ENCODE peak calls at places on chromosomes 1 and 21, in four cellular contexts. E is cardiac fibroblast, I is GM06990, X is progenitor cell of endocrine pancreas. D is an unnamed sample.
A peak's percentile ranks its signal among the peaks of the same experiment; 100 is the strongest.

GRCh38 chr21:32702702-32703101 is 25.1 kb downstream of the SYNJ1 start:
- DNase-seq in E (peak; percentile 70), I (no peak), X (no peak), D (peak; percentile 22)

GRCh38 chr1:219160942-219161341 is 12.7 kb upstream of the LYPLAL1 start:
- DNase-seq in E (peak; percentile 25), I (no peak), X (no peak), D (no peak)

GRCh38 chr1:67427947-67428346 is 2.3 kb downstream of the SERBP1 start:
- DNase-seq in E (no peak), I (no peak), X (no peak), D (peak; percentile 18)

GRCh38 chr1:60547821-60548220 is 474.3 kb upstream of the C1orf87 start:
- DNase-seq in E (peak; percentile 8), I (no peak), X (no peak), D (no peak)

GRCh38 chr1:197173571-197174482 is 27.4 kb upstream of the ASPM start:
- DNase-seq in E (peak; percentile 70), I (no peak), X (no peak), D (no peak)

GRCh38 chr1:162823771-162824525 is 33.4 kb downstream of the HSD17B7 start:
- DNase-seq in E (no peak), I (no peak), X (no peak), D (no peak)

GRCh38 chr1:201450721-201451291 is 18.2 kb downstream of the PHLDA3 start:
- DNase-seq in E (peak; percentile 94), I (peak; percentile 28), X (no peak), D (no peak)

GRCh38 chr1:100479620-100480338 is 58.2 kb upstream of the GPR88 start:
- DNase-seq in E (no peak), I (no peak), X (no peak), D (no peak)

GRCh38 chr1:89962024-89962741 is 32.7 kb upstream of the ZNF326 start:
- DNase-seq in E (peak; percentile 68), I (no peak), X (no peak), D (no peak)

GRCh38 chr1:3195480-3195815 is 126.4 kb downstream of the PRDM16 start:
- DNase-seq in E (no peak), I (no peak), X (no peak), D (no peak)

GRCh38 chr1:164240081-164240480 is 318.9 kb upstream of the PBX1 start:
- DNase-seq in E (peak; percentile 12), I (no peak), X (no peak), D (peak; percentile 52)

GRCh38 chr1:64956733-64957441 is 9.5 kb downstream of the JAK1 start:
- DNase-seq in E (no peak), I (peak; percentile 66), X (no peak), D (no peak)

GRCh38 chr1:998051-998821 is 1.7 kb downstream of the HES4 start:
- DNase-seq in E (no peak), I (no peak), X (peak; percentile 44), D (no peak)
- TF ChIP-seq CTCF in E (no peak), I (no peak), X (no peak), D (no peak)

DNA sequence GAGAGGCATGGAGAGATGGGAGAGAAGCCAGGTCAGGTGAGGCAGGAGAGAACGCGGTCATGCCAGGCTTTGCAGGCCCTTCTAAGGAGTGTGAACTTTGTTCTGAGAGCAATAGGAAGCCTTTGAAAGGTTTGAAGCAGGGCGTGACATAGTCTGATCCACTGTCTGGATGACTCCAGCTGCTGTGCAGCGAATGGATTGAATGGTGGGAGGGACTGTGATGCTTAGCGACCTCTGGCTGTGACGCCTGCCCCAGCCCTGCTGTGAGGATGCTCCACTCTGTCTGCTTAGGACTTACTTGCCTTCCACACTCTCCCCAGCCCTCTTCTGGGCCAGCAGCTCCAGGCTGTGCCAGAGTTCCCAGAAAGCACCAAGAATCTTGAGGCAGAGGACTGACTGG is 41.8 kb upstream of the POU3F1 start:
- DNase-seq in E (no peak), I (no peak), X (no peak), D (no peak)
- TF ChIP-seq CTCF in E (no peak), I (no peak), X (no peak), D (no peak)

GRCh38 chr1:154145986-154146385 is 8.9 kb downstream of the NUP210L start:
- DNase-seq in E (no peak), I (no peak), X (no peak), D (peak; percentile 26)
- TF ChIP-seq CTCF in E (peak; percentile 47), I (peak; percentile 35), X (peak; percentile 50), D (no peak)

GRCh38 chr1:189619682-189620332 is 857.9 kb downstream of the BRINP3 start:
- DNase-seq in E (peak; percentile 72), I (no peak), X (no peak), D (peak; percentile 100)
- TF ChIP-seq CTCF in E (no peak), I (no peak), X (no peak), D (peak; percentile 32)

GRCh38 chr1:33430751-33431593 is at the start of gene PHC2:
- DNase-seq in E (peak; percentile 96), I (peak; percentile 89), X (peak; percentile 97), D (peak; percentile 97)
- TF ChIP-seq CTCF in E (peak; percentile 13), I (no peak), X (peak; percentile 29), D (no peak)

GRCh38 chr1:156455362-156455761 is 45.2 kb downstream of the MEF2D start:
- DNase-seq in E (no peak), I (no peak), X (no peak), D (no peak)

GRCh38 chr1:156452863-156453262 is 47.7 kb downstream of the MEF2D start:
- DNase-seq in E (no peak), I (no peak), X (no peak), D (no peak)

GRCh38 chr1:156460525-156460924 is 40.0 kb downstream of the MEF2D start:
- DNase-seq in E (no peak), I (no peak), X (no peak), D (no peak)

GRCh38 chr1:156458181-156458503 is 42.4 kb downstream of the MEF2D start:
- DNase-seq in E (no peak), I (no peak), X (no peak), D (peak; percentile 38)

DNA sequence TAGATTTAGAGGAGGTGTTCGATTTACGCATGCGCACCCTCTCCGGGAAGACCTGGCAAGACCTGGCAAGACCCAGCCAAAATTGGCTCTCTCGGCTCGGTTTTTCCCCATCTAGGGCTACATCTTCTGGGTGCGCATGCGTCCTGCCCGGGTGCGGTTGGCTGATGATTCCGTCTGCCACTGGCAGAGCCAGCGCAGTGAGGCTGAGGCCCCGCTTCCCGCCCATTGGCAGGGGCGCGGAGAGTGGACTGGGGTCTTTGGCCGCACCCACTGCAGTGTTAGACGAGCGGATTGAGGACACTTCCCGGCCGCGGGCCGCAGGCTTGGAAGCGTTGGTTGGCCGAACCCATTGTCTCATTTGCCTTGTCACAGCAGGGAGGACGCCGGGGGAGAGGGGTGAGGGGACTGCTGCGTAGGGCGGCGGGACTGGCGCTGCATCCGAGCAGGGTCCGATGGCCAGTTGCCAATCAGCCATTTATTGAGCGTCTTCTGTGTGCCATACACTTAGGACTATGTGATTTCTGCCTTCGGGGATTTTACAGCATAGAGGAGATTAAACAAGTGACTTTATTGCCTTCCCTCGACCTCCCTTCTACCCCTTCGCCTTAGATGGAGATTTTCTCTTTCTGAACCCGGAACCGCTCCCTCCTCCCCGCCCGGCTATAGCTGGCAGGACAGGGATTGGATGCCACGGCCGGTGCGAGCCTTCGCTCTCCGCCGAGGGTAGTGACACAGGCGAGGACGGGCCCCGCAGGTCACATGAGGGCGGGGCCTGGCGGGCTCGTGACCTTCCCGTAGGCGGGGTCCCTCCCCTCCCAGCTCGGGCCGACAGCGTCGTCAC is 43.7 kb downstream of the MEF2D start:
- DNase-seq in E (peak; percentile 99), I (peak; percentile 96), X (peak; percentile 86), D (peak; percentile 100)
- TF ChIP-seq CTCF in E (no peak), I (no peak), X (no peak), D (no peak)

DNA sequence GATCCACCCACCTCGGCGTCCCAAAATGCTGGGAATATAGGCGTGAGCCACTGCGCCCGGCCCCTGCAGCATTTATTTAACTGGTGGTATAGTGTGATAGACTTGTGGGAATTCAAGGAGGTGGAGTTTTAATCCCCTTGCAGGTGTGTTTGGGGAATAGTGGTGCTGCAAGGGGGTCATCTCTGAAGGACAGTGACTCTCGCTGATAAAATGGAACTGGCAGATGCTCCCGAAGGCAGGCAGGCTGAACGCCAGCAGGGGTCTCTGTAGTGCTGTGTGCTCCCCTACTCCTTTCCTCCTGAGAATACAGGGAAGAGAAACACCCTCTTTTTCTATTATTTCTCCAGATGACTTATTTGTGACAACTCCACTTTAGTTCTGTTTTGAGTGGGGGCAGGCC is 4.0 kb downstream of the OSCP1 start:
- DNase-seq in E (no peak), I (no peak), X (no peak), D (no peak)
- TF ChIP-seq CTCF in E (peak; percentile 4), I (peak; percentile 46), X (peak; percentile 38), D (no peak)

GRCh38 chr1:42456754-42457089 is 379 bp downstream of the PPCS start:
- DNase-seq in E (peak; percentile 68), I (no peak), X (no peak), D (peak; percentile 58)

GRCh38 chr1:42454409-42454808 is 1.4 kb downstream of the ZMYND12 start:
- DNase-seq in E (no peak), I (no peak), X (no peak), D (no peak)

GRCh38 chr1:42453386-42453785 is 2.4 kb downstream of the ZMYND12 start:
- DNase-seq in E (no peak), I (no peak), X (no peak), D (no peak)

DNA sequence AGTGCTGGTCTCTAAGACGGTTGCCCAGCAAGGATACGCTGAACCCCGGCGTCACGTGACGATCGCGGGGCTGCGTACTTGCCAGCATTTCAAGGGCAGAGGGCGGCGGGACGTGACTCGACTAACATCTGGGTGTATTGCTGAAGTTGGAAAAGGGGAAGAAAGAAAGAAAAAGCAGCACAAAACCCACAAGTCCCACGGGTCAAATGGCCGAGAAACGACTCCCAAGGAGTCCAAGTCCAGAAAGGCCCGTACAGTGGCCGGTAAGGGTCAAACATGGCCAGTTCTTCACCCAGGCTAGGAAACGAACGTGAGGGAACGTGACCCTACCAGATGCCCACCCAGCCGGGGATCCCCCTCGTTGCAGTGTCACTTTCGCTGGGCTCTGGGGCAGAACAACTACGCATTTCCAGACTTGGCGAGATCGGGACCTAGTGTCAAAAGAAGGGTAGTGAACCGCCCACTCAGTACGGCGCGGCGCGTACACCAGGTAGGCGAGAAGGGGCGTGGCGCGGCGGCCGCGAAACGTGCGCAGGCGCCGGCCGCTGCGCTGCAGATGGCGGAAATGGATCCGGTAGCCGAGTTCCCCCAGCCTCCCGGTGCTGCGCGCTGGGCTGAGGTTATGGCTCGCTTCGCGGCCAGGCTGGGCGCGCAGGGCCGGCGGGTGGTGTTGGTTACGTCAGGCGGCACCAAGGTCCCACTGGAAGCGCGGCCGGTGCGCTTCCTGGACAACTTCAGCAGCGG is at the start of the genes PPCS and ZMYND12:
- DNase-seq in E (peak; percentile 91), I (peak; percentile 95), X (peak; percentile 64), D (peak; percentile 84)
- TF ChIP-seq CTCF in E (no peak), I (no peak), X (no peak), D (no peak)

DNA sequence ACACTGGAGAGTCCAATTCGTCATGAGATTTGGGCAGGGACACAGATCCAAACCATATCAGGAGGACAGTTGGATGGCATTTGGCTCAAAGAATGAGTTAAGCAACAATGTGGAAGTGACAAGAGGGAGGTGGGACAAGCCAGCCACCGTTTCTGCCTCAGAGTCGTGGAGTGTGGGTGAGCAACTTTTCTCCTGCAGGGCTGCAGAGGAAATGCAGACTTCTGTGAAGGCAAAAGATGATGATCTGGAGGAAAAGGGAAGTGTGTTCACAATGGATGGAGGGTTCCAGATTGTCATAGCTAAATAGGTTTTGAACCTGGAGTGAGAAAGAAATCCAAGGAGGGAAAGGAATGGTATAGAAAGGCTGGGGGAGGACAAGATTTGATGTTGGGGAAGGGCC is 16.4 kb upstream of the KANK4 start:
- DNase-seq in E (no peak), I (no peak), X (no peak), D (no peak)
- TF ChIP-seq CTCF in E (no peak), I (no peak), X (no peak), D (no peak)

GRCh38 chr1:27575861-27576331 is 28.0 kb downstream of the AHDC1 start:
- DNase-seq in E (peak; percentile 57), I (no peak), X (peak; percentile 59), D (peak; percentile 49)
- TF ChIP-seq CTCF in E (no peak), I (peak; percentile 32), X (no peak), D (no peak)